ENCODE peak calls at places on chromosomes 7 and 10, in seven cellular contexts. One of them, this sample, is unnamed. For H3K4me1, the result is how much of the 10 kb centered on the place peaks cover.

GRCh38 chr10:59465089-59465488 is 102.7 kb upstream of the FAM13C start:
- DNase-seq in mesendoderm: peak
- DNase-seq in CD8-positive, alpha-beta T cell: no peak
- DNase-seq in IMR-90: peak
- DNase-seq in gastrocnemius medialis: no peak
- DNase-seq in psoas muscle: no peak
- DNase-seq in prostate gland: no peak
- DNase-seq in this sample: no peak

GRCh38 chr10:28331821-28332220 is 29.0 kb upstream of the MPP7 start:
- DNase-seq in mesendoderm: no peak
- DNase-seq in CD8-positive, alpha-beta T cell: no peak
- DNase-seq in IMR-90: peak
- DNase-seq in gastrocnemius medialis: no peak
- DNase-seq in psoas muscle: no peak
- DNase-seq in prostate gland: no peak
- DNase-seq in this sample: peak

GRCh38 chr7:92629779-92630178 is 39.6 kb upstream of the FAM133B start:
- DNase-seq in mesendoderm: no peak
- DNase-seq in CD8-positive, alpha-beta T cell: no peak
- DNase-seq in IMR-90: no peak
- DNase-seq in gastrocnemius medialis: no peak
- DNase-seq in psoas muscle: no peak
- DNase-seq in prostate gland: no peak
- DNase-seq in this sample: no peak

GRCh38 chr7:37440738-37441404 is 7.8 kb downstream of the ELMO1 start:
- DNase-seq in mesendoderm: no peak
- DNase-seq in CD8-positive, alpha-beta T cell: no peak
- DNase-seq in IMR-90: no peak
- DNase-seq in gastrocnemius medialis: no peak
- DNase-seq in psoas muscle: no peak
- DNase-seq in prostate gland: no peak
- DNase-seq in this sample: no peak

GRCh38 chr7:20113423-20114027 is 103.7 kb downstream of the MACC1 start:
- DNase-seq in mesendoderm: no peak
- DNase-seq in CD8-positive, alpha-beta T cell: no peak
- DNase-seq in IMR-90: no peak
- DNase-seq in gastrocnemius medialis: no peak
- DNase-seq in psoas muscle: no peak
- DNase-seq in prostate gland: no peak
- DNase-seq in this sample: no peak

GRCh38 chr7:45985902-45986301 is 64.8 kb upstream of the IGFBP3 start:
- DNase-seq in mesendoderm: peak
- DNase-seq in CD8-positive, alpha-beta T cell: no peak
- DNase-seq in IMR-90: peak
- DNase-seq in gastrocnemius medialis: no peak
- DNase-seq in psoas muscle: no peak
- DNase-seq in prostate gland: no peak
- DNase-seq in this sample: no peak

GRCh38 chr10:122147731-122148130 is 123.4 kb upstream of the BTBD16 start:
- DNase-seq in mesendoderm: no peak
- DNase-seq in CD8-positive, alpha-beta T cell: no peak
- DNase-seq in IMR-90: no peak
- DNase-seq in gastrocnemius medialis: no peak
- DNase-seq in psoas muscle: no peak
- DNase-seq in prostate gland: no peak
- DNase-seq in this sample: no peak

GRCh38 chr7:140262242-140262903 is 85.6 kb upstream of the KDM7A start:
- DNase-seq in mesendoderm: no peak
- DNase-seq in CD8-positive, alpha-beta T cell: no peak
- DNase-seq in IMR-90: no peak
- DNase-seq in gastrocnemius medialis: no peak
- DNase-seq in psoas muscle: no peak
- DNase-seq in prostate gland: no peak
- DNase-seq in this sample: no peak

GRCh38 chr7:79489371-79489770 is 35.9 kb upstream of the MAGI2 start:
- DNase-seq in mesendoderm: no peak
- DNase-seq in CD8-positive, alpha-beta T cell: no peak
- DNase-seq in IMR-90: no peak
- DNase-seq in gastrocnemius medialis: no peak
- DNase-seq in psoas muscle: no peak
- DNase-seq in prostate gland: no peak
- DNase-seq in this sample: no peak

GRCh38 chr10:6423004-6423403 is 157.1 kb downstream of the PRKCQ start:
- DNase-seq in mesendoderm: no peak
- DNase-seq in CD8-positive, alpha-beta T cell: no peak
- DNase-seq in IMR-90: peak
- DNase-seq in gastrocnemius medialis: no peak
- DNase-seq in psoas muscle: no peak
- DNase-seq in prostate gland: no peak
- DNase-seq in this sample: no peak

GRCh38 chr7:368651-369475 is 78.9 kb downstream of the FOXL3 start:
- DNase-seq in mesendoderm: no peak
- DNase-seq in CD8-positive, alpha-beta T cell: no peak
- DNase-seq in IMR-90: no peak
- DNase-seq in gastrocnemius medialis: no peak
- DNase-seq in psoas muscle: peak
- DNase-seq in prostate gland: peak
- DNase-seq in this sample: no peak

GRCh38 chr10:99952799-99953198 is 56.9 kb downstream of the DNMBP start:
- DNase-seq in mesendoderm: no peak
- DNase-seq in CD8-positive, alpha-beta T cell: no peak
- DNase-seq in IMR-90: no peak
- DNase-seq in gastrocnemius medialis: no peak
- DNase-seq in psoas muscle: no peak
- DNase-seq in prostate gland: no peak
- DNase-seq in this sample: no peak

GRCh38 chr10:47205199-47205598 is 94.8 kb upstream of the GDF10 start:
- DNase-seq in mesendoderm: no peak
- DNase-seq in CD8-positive, alpha-beta T cell: no peak
- DNase-seq in IMR-90: no peak
- DNase-seq in gastrocnemius medialis: no peak
- DNase-seq in psoas muscle: no peak
- DNase-seq in prostate gland: no peak
- DNase-seq in this sample: no peak

GRCh38 chr7:31776616-31777015 is 89.6 kb downstream of the PPP1R17 start:
- DNase-seq in mesendoderm: peak
- DNase-seq in CD8-positive, alpha-beta T cell: no peak
- DNase-seq in IMR-90: peak
- DNase-seq in gastrocnemius medialis: no peak
- DNase-seq in psoas muscle: no peak
- DNase-seq in prostate gland: no peak
- DNase-seq in this sample: no peak

GRCh38 chr7:157650801-157651200 is 314.0 kb downstream of the DNAJB6 start:
- DNase-seq in mesendoderm: no peak
- DNase-seq in CD8-positive, alpha-beta T cell: no peak
- DNase-seq in IMR-90: no peak
- DNase-seq in gastrocnemius medialis: no peak
- DNase-seq in psoas muscle: no peak
- DNase-seq in prostate gland: no peak
- DNase-seq in this sample: no peak

GRCh38 chr7:96686305-96686704 is 23.3 kb downstream of the SEM1 start:
- DNase-seq in mesendoderm: no peak
- DNase-seq in CD8-positive, alpha-beta T cell: no peak
- DNase-seq in IMR-90: no peak
- DNase-seq in gastrocnemius medialis: no peak
- DNase-seq in psoas muscle: no peak
- DNase-seq in prostate gland: no peak
- DNase-seq in this sample: no peak

GRCh38 chr7:96685353-96685752 is 24.3 kb downstream of the SEM1 start:
- DNase-seq in mesendoderm: no peak
- DNase-seq in CD8-positive, alpha-beta T cell: no peak
- DNase-seq in IMR-90: no peak
- DNase-seq in gastrocnemius medialis: no peak
- DNase-seq in psoas muscle: no peak
- DNase-seq in prostate gland: no peak
- DNase-seq in this sample: no peak

GRCh38 chr7:96689414-96689813 is 20.2 kb downstream of the SEM1 start:
- DNase-seq in mesendoderm: no peak
- DNase-seq in CD8-positive, alpha-beta T cell: no peak
- DNase-seq in IMR-90: no peak
- DNase-seq in gastrocnemius medialis: no peak
- DNase-seq in psoas muscle: no peak
- DNase-seq in prostate gland: no peak
- DNase-seq in this sample: no peak

GRCh38 chr7:96679886-96680285 is 29.8 kb downstream of the SEM1 start:
- DNase-seq in mesendoderm: peak
- DNase-seq in CD8-positive, alpha-beta T cell: no peak
- DNase-seq in IMR-90: no peak
- DNase-seq in gastrocnemius medialis: no peak
- DNase-seq in psoas muscle: no peak
- DNase-seq in prostate gland: no peak
- DNase-seq in this sample: no peak

DNA sequence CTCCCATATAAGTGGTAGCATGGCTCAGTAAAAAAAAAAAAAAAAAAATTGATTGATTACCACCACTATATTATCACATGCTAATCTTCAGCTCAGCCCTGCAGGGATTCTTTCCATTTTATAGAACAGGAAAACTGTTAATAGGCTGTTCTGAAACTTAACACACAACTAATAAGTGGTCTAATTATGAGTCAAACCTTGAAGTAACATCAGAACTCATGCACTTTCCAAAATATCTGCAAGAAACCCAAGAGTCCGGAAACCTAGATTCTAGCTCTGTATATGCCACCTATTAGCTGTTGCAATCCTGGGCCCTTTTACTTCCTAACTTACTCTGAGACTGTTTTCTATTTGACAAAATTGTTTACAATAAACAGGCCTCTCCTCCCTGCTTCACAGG is 23.9 kb downstream of the SEM1 start:
- DNase-seq in mesendoderm: no peak
- DNase-seq in CD8-positive, alpha-beta T cell: no peak
- DNase-seq in IMR-90: no peak
- DNase-seq in gastrocnemius medialis: no peak
- DNase-seq in psoas muscle: no peak
- DNase-seq in prostate gland: no peak
- DNase-seq in this sample: no peak
- H3K27ac ChIP-seq in mesendoderm: no peak
- H3K27ac ChIP-seq in CD8-positive, alpha-beta T cell: no peak
- H3K27ac ChIP-seq in IMR-90: no peak
- H3K27ac ChIP-seq in gastrocnemius medialis: no peak
- H3K27ac ChIP-seq in psoas muscle: no peak
- H3K27ac ChIP-seq in prostate gland: no peak
- H3K27ac ChIP-seq in this sample: no peak

GRCh38 chr10:101013365-101013825 is 13.8 kb downstream of the LZTS2 start:
- DNase-seq in mesendoderm: no peak
- DNase-seq in CD8-positive, alpha-beta T cell: no peak
- DNase-seq in IMR-90: no peak
- DNase-seq in gastrocnemius medialis: no peak
- DNase-seq in psoas muscle: peak
- DNase-seq in prostate gland: no peak
- DNase-seq in this sample: no peak
- H3K4me1 ChIP-seq in mesendoderm: under half
- H3K4me1 ChIP-seq in CD8-positive, alpha-beta T cell: under half
- H3K4me1 ChIP-seq in IMR-90: under half
- H3K4me1 ChIP-seq in gastrocnemius medialis: under half
- H3K4me1 ChIP-seq in psoas muscle: under half
- H3K4me1 ChIP-seq in prostate gland: under half
- H3K4me1 ChIP-seq in this sample: under half

GRCh38 chr7:77353407-77353721 is 62.8 kb downstream of the GSAP start:
- DNase-seq in mesendoderm: no peak
- DNase-seq in CD8-positive, alpha-beta T cell: no peak
- DNase-seq in IMR-90: no peak
- DNase-seq in gastrocnemius medialis: no peak
- DNase-seq in psoas muscle: no peak
- DNase-seq in prostate gland: no peak
- DNase-seq in this sample: no peak

GRCh38 chr7:77349141-77349540 is 67.0 kb downstream of the GSAP start:
- DNase-seq in mesendoderm: peak
- DNase-seq in CD8-positive, alpha-beta T cell: no peak
- DNase-seq in IMR-90: peak
- DNase-seq in gastrocnemius medialis: no peak
- DNase-seq in psoas muscle: no peak
- DNase-seq in prostate gland: no peak
- DNase-seq in this sample: no peak

GRCh38 chr7:77352688-77353406 is 63.3 kb downstream of the GSAP start:
- DNase-seq in mesendoderm: no peak
- DNase-seq in CD8-positive, alpha-beta T cell: no peak
- DNase-seq in IMR-90: peak
- DNase-seq in gastrocnemius medialis: no peak
- DNase-seq in psoas muscle: no peak
- DNase-seq in prostate gland: no peak
- DNase-seq in this sample: no peak

GRCh38 chr7:77353911-77354310 is 62.2 kb downstream of the GSAP start:
- DNase-seq in mesendoderm: peak
- DNase-seq in CD8-positive, alpha-beta T cell: no peak
- DNase-seq in IMR-90: no peak
- DNase-seq in gastrocnemius medialis: no peak
- DNase-seq in psoas muscle: no peak
- DNase-seq in prostate gland: no peak
- DNase-seq in this sample: no peak

GRCh38 chr7:77351539-77352004 is 64.6 kb downstream of the GSAP start:
- DNase-seq in mesendoderm: peak
- DNase-seq in CD8-positive, alpha-beta T cell: peak
- DNase-seq in IMR-90: no peak
- DNase-seq in gastrocnemius medialis: no peak
- DNase-seq in psoas muscle: no peak
- DNase-seq in prostate gland: no peak
- DNase-seq in this sample: peak
- H3K27ac ChIP-seq in mesendoderm: no peak
- H3K27ac ChIP-seq in CD8-positive, alpha-beta T cell: peak
- H3K27ac ChIP-seq in IMR-90: no peak
- H3K27ac ChIP-seq in gastrocnemius medialis: peak
- H3K27ac ChIP-seq in psoas muscle: peak
- H3K27ac ChIP-seq in prostate gland: no peak
- H3K27ac ChIP-seq in this sample: peak

GRCh38 chr7:2512713-2513112 is 6.9 kb upstream of the LFNG start:
- DNase-seq in mesendoderm: no peak
- DNase-seq in CD8-positive, alpha-beta T cell: no peak
- DNase-seq in IMR-90: no peak
- DNase-seq in gastrocnemius medialis: no peak
- DNase-seq in psoas muscle: no peak
- DNase-seq in prostate gland: no peak
- DNase-seq in this sample: no peak

GRCh38 chr7:2515424-2516193 is 4.0 kb upstream of the LFNG start:
- DNase-seq in mesendoderm: no peak
- DNase-seq in CD8-positive, alpha-beta T cell: no peak
- DNase-seq in IMR-90: no peak
- DNase-seq in gastrocnemius medialis: no peak
- DNase-seq in psoas muscle: no peak
- DNase-seq in prostate gland: no peak
- DNase-seq in this sample: no peak

GRCh38 chr7:2513702-2514101 is 5.9 kb upstream of the LFNG start:
- DNase-seq in mesendoderm: no peak
- DNase-seq in CD8-positive, alpha-beta T cell: no peak
- DNase-seq in IMR-90: no peak
- DNase-seq in gastrocnemius medialis: no peak
- DNase-seq in psoas muscle: no peak
- DNase-seq in prostate gland: no peak
- DNase-seq in this sample: no peak

GRCh38 chr7:2516194-2516555 is 3.4 kb upstream of the LFNG start:
- DNase-seq in mesendoderm: no peak
- DNase-seq in CD8-positive, alpha-beta T cell: no peak
- DNase-seq in IMR-90: no peak
- DNase-seq in gastrocnemius medialis: no peak
- DNase-seq in psoas muscle: no peak
- DNase-seq in prostate gland: no peak
- DNase-seq in this sample: no peak

GRCh38 chr7:2514473-2515423 is 4.8 kb upstream of the LFNG start:
- DNase-seq in mesendoderm: no peak
- DNase-seq in CD8-positive, alpha-beta T cell: no peak
- DNase-seq in IMR-90: no peak
- DNase-seq in gastrocnemius medialis: no peak
- DNase-seq in psoas muscle: no peak
- DNase-seq in prostate gland: no peak
- DNase-seq in this sample: no peak
- H3K4me1 ChIP-seq in mesendoderm: under half
- H3K4me1 ChIP-seq in CD8-positive, alpha-beta T cell: half or more
- H3K4me1 ChIP-seq in IMR-90: under half
- H3K4me1 ChIP-seq in gastrocnemius medialis: under half
- H3K4me1 ChIP-seq in psoas muscle: under half
- H3K4me1 ChIP-seq in prostate gland: under half
- H3K4me1 ChIP-seq in this sample: half or more

This sample was measured in CD8-positive, alpha-beta memory T cell.